ENCODE peak calls at places on chromosomes 12 and 14, in four cellular contexts. One of them, this sample, is unnamed.

GRCh38 chr12:40222247-40222646 is 2.5 kb upstream of the LRRK2 start:
- DNase-seq in HepG2: no peak
- DNase-seq in K562: no peak
- DNase-seq in SK-N-SH: no peak
- DNase-seq in this sample: no peak

GRCh38 chr12:104957388-104958008 is 592 bp downstream of the SLC41A2 start:
- DNase-seq in HepG2: no peak
- DNase-seq in K562: no peak
- DNase-seq in SK-N-SH: peak; percentile 77
- DNase-seq in this sample: no peak

GRCh38 chr12:93970892-93971688 is 177.3 kb upstream of the PLXNC1 start:
- DNase-seq in HepG2: no peak
- DNase-seq in K562: peak; percentile 11
- DNase-seq in SK-N-SH: peak; percentile 20
- DNase-seq in this sample: no peak

GRCh38 chr12:117143008-117143532 is 43.9 kb upstream of the TESC start:
- DNase-seq in HepG2: peak; percentile 92
- DNase-seq in K562: no peak
- DNase-seq in SK-N-SH: peak; percentile 37
- DNase-seq in this sample: no peak

GRCh38 chr12:7498832-7499231 is 4.7 kb downstream of the CD163 start:
- DNase-seq in HepG2: no peak
- DNase-seq in K562: no peak
- DNase-seq in SK-N-SH: no peak
- DNase-seq in this sample: no peak

GRCh38 chr12:107027304-107028053 is 40.5 kb upstream of the MTERF2 start:
- DNase-seq in HepG2: peak; percentile 66
- DNase-seq in K562: no peak
- DNase-seq in SK-N-SH: peak; percentile 52
- DNase-seq in this sample: no peak

GRCh38 chr14:39381366-39381765 is 50.9 kb downstream of the FBXO33 start:
- DNase-seq in HepG2: no peak
- DNase-seq in K562: no peak
- DNase-seq in SK-N-SH: no peak
- DNase-seq in this sample: no peak

GRCh38 chr12:60394680-60395079 is 798.9 kb downstream of the SLC16A7 start:
- DNase-seq in HepG2: no peak
- DNase-seq in K562: no peak
- DNase-seq in SK-N-SH: no peak
- DNase-seq in this sample: no peak

GRCh38 chr12:66398931-66399625 is 96.8 kb downstream of the HELB start:
- DNase-seq in HepG2: no peak
- DNase-seq in K562: no peak
- DNase-seq in SK-N-SH: no peak
- DNase-seq in this sample: no peak

GRCh38 chr14:51368721-51369163 is 128.7 kb downstream of the TMX1 start:
- DNase-seq in HepG2: no peak
- DNase-seq in K562: no peak
- DNase-seq in SK-N-SH: no peak
- DNase-seq in this sample: no peak

GRCh38 chr12:18400186-18400585 is 138.9 kb downstream of the PIK3C2G start:
- DNase-seq in HepG2: no peak
- DNase-seq in K562: no peak
- DNase-seq in SK-N-SH: no peak
- DNase-seq in this sample: no peak

GRCh38 chr12:14952295-14952995 is 9.0 kb downstream of the ARHGDIB start:
- DNase-seq in HepG2: peak; percentile 42
- DNase-seq in K562: no peak
- DNase-seq in SK-N-SH: no peak
- DNase-seq in this sample: no peak

GRCh38 chr14:23056257-23056955 is 914 bp downstream of the CDH24 start:
- DNase-seq in HepG2: peak; percentile 81
- DNase-seq in K562: peak; percentile 87
- DNase-seq in SK-N-SH: peak; percentile 87
- DNase-seq in this sample: peak; percentile 81

GRCh38 chr12:28108599-28108998 is 81.7 kb upstream of the CCDC91 start:
- DNase-seq in HepG2: no peak
- DNase-seq in K562: no peak
- DNase-seq in SK-N-SH: no peak
- DNase-seq in this sample: no peak

GRCh38 chr12:50637870-50638481 is 125.9 kb upstream of the ATF1 start:
- DNase-seq in HepG2: peak; percentile 40
- DNase-seq in K562: no peak
- DNase-seq in SK-N-SH: peak; percentile 45
- DNase-seq in this sample: no peak

GRCh38 chr14:49189381-49189780 is 396.8 kb downstream of the RPS29 start:
- DNase-seq in HepG2: no peak
- DNase-seq in K562: no peak
- DNase-seq in SK-N-SH: peak; percentile 4
- DNase-seq in this sample: no peak

GRCh38 chr12:115946092-115946491 is 331.4 kb downstream of the MED13L start:
- DNase-seq in HepG2: no peak
- DNase-seq in K562: no peak
- DNase-seq in SK-N-SH: no peak
- DNase-seq in this sample: no peak

GRCh38 chr12:58452546-58452945 is 467.8 kb downstream of the LRIG3 start:
- DNase-seq in HepG2: no peak
- DNase-seq in K562: no peak
- DNase-seq in SK-N-SH: no peak
- DNase-seq in this sample: no peak

GRCh38 chr12:132606466-132606865 is 3.9 kb downstream of the LRCOL1 start:
- DNase-seq in HepG2: no peak
- DNase-seq in K562: no peak
- DNase-seq in SK-N-SH: peak; percentile 59
- DNase-seq in this sample: no peak

GRCh38 chr14:100737526-100737925 is 10.8 kb downstream of the DLK1 start:
- DNase-seq in HepG2: no peak
- DNase-seq in K562: no peak
- DNase-seq in SK-N-SH: peak; percentile 37
- DNase-seq in this sample: no peak

GRCh38 chr14:77036484-77037337 is 8.2 kb upstream of the IRF2BPL start:
- DNase-seq in HepG2: no peak
- DNase-seq in K562: no peak
- DNase-seq in SK-N-SH: no peak
- DNase-seq in this sample: no peak

GRCh38 chr12:132617822-132618682 is 524 bp upstream of the P2RX2 start:
- DNase-seq in HepG2: no peak
- DNase-seq in K562: no peak
- DNase-seq in SK-N-SH: peak; percentile 67
- DNase-seq in this sample: no peak

GRCh38 chr12:92059976-92060375 is 85.7 kb downstream of the BTG1 start:
- DNase-seq in HepG2: no peak
- DNase-seq in K562: no peak
- DNase-seq in SK-N-SH: no peak
- DNase-seq in this sample: no peak

GRCh38 chr14:100381386-100382105 is 58.4 kb downstream of the SLC25A47 start:
- DNase-seq in HepG2: no peak
- DNase-seq in K562: no peak
- DNase-seq in SK-N-SH: no peak
- DNase-seq in this sample: no peak

GRCh38 chr14:37202265-37202664 is 4.5 kb downstream of the MIPOL1 start:
- DNase-seq in HepG2: no peak
- DNase-seq in K562: no peak
- DNase-seq in SK-N-SH: no peak
- DNase-seq in this sample: no peak

DNA sequence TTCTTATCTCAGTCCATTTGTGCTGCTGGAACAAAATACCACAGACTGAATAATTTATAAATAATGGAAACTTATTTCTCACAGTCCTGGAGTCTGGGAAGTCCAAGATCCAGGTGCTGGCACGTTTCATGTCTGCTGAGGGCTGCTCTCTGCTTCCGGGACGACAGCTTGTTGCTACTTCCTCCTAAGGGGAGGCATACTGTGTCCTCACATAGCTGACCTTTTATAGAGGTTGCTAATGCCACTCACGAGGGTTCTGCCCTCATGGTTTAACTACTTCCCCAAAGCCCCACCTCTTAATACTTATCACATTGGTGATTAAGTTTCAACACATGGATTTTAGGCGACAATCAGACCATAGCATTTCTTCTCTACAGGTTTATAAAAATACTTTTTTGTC is 411.0 kb downstream of the NRXN3 start:
- DNase-seq in HepG2: no peak
- DNase-seq in K562: no peak
- DNase-seq in SK-N-SH: no peak
- DNase-seq in this sample: no peak
- TF ChIP-seq FOXJ3 in HepG2: no peak
- TF ChIP-seq FOXJ3 in K562: no peak
- TF ChIP-seq FOXJ3 in SK-N-SH: no peak
- TF ChIP-seq FOXJ3 in this sample: no peak

GRCh38 chr14:101933209-101933608 is 31.2 kb upstream of the DYNC1H1 start:
- DNase-seq in HepG2: no peak
- DNase-seq in K562: no peak
- DNase-seq in SK-N-SH: no peak
- DNase-seq in this sample: no peak

GRCh38 chr14:101934751-101935150 is 29.6 kb upstream of the DYNC1H1 start:
- DNase-seq in HepG2: no peak
- DNase-seq in K562: no peak
- DNase-seq in SK-N-SH: no peak
- DNase-seq in this sample: no peak

GRCh38 chr14:101932668-101933067 is 31.7 kb upstream of the DYNC1H1 start:
- DNase-seq in HepG2: peak; percentile 31
- DNase-seq in K562: no peak
- DNase-seq in SK-N-SH: no peak
- DNase-seq in this sample: no peak

GRCh38 chr14:101939771-101940170 is 24.6 kb upstream of the DYNC1H1 start:
- DNase-seq in HepG2: no peak
- DNase-seq in K562: no peak
- DNase-seq in SK-N-SH: no peak
- DNase-seq in this sample: no peak

GRCh38 chr14:101937926-101938767 is 26.2 kb upstream of the DYNC1H1 start:
- DNase-seq in HepG2: no peak
- DNase-seq in K562: peak; percentile 41
- DNase-seq in SK-N-SH: no peak
- DNase-seq in this sample: no peak
- TF ChIP-seq FOXJ3 in HepG2: no peak
- TF ChIP-seq FOXJ3 in K562: no peak
- TF ChIP-seq FOXJ3 in SK-N-SH: no peak
- TF ChIP-seq FOXJ3 in this sample: no peak

GRCh38 chr12:131357152-131357747 is 353.6 kb upstream of the SFSWAP start:
- DNase-seq in HepG2: no peak
- DNase-seq in K562: no peak
- DNase-seq in SK-N-SH: no peak
- DNase-seq in this sample: no peak
- TF ChIP-seq FOXJ3 in HepG2: no peak
- TF ChIP-seq FOXJ3 in K562: no peak
- TF ChIP-seq FOXJ3 in SK-N-SH: no peak
- TF ChIP-seq FOXJ3 in this sample: no peak

DNA sequence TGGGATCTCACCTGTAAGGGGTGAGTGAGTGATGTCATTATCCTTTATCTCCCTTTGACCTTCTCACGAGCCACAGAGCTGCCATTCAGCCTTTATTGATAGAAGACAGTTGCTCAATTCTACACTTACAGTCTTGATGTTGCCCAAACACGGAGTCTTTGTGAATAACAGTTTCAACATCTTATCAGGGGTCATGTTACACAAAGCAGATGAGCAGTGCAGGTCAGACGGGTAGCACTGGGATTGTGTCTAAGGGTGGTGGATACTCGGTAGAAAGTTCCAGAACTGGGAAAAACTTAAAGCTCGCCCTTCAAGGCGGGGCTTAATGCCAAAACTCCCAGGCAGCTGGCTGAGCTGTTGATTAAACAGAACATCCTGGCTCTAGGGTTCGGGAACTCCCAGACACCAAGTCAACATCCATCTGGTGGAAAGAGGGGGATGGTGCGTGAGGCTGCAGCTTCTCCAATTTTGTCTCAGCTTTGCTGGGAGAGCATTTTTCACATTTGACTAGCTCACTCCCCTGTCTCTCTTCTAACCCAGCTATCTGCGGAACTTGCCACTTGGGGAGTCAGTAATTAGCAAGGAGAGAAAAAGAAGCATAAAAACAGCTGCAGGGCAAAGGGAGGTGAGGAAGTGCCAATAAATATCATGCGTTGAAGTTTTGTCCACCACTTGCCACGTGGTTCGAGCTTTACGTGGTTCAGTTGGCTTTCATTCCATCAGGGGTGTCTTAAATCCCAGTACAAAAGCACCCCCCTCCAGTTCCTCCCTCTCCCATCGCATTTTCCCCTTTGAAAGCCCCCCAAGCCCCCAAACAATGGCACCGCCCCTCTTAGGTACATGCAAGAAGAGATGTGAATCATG is 31.0 kb downstream of the FOXN4 start:
- DNase-seq in HepG2: peak; percentile 97
- DNase-seq in K562: no peak
- DNase-seq in SK-N-SH: no peak
- DNase-seq in this sample: no peak
- TF ChIP-seq FOXJ3 in HepG2: peak; percentile 82
- TF ChIP-seq FOXJ3 in K562: no peak
- TF ChIP-seq FOXJ3 in SK-N-SH: no peak
- TF ChIP-seq FOXJ3 in this sample: no peak

GRCh38 chr12:112878488-112878887 is 28.3 kb upstream of the OAS1 start:
- DNase-seq in HepG2: no peak
- DNase-seq in K562: no peak
- DNase-seq in SK-N-SH: no peak
- DNase-seq in this sample: no peak
- TF ChIP-seq FOXJ3 in HepG2: no peak
- TF ChIP-seq FOXJ3 in K562: no peak
- TF ChIP-seq FOXJ3 in SK-N-SH: no peak
- TF ChIP-seq FOXJ3 in this sample: no peak

GRCh38 chr14:53710615-53711014 is 246.0 kb downstream of the BMP4 start:
- DNase-seq in HepG2: no peak
- DNase-seq in K562: no peak
- DNase-seq in SK-N-SH: no peak
- DNase-seq in this sample: no peak
- TF ChIP-seq FOXJ3 in HepG2: no peak
- TF ChIP-seq FOXJ3 in K562: no peak
- TF ChIP-seq FOXJ3 in SK-N-SH: no peak
- TF ChIP-seq FOXJ3 in this sample: no peak

GRCh38 chr12:3732901-3733300 is 20.0 kb downstream of the CRACR2A start:
- DNase-seq in HepG2: no peak
- DNase-seq in K562: no peak
- DNase-seq in SK-N-SH: no peak
- DNase-seq in this sample: peak; percentile 34
- TF ChIP-seq FOXJ3 in HepG2: no peak
- TF ChIP-seq FOXJ3 in K562: no peak
- TF ChIP-seq FOXJ3 in SK-N-SH: no peak
- TF ChIP-seq FOXJ3 in this sample: no peak

DNA sequence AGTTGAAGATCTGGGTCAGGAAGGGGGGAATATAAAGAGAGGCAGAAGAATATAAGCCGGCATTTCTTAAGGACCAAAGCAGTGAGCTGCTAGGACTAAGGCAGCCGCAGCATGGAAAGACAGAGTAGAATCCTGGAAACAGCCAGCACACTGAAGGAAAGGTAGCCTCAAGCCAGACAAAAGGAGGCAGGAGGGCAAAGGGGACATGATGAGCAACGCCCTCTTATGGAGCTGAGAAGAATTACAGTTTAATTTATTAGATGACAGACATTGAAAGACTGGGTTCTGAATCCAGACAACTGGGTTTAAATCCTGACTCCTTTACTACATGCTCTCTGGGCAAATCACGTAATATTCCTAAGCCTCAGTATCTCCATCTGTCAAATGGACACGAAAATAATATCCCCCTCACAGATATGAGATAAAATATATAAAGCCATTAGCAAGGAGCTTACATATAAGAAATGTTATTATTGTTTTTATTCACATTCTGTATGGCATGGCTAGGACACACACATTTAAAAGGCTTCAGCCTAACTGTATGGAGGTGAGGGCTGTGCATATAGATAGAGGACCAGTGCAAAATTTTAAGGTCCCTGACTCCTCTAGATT is 8.1 kb upstream of the PCED1B start:
- DNase-seq in HepG2: peak; percentile 6
- DNase-seq in K562: peak; percentile 33
- DNase-seq in SK-N-SH: no peak
- DNase-seq in this sample: peak; percentile 22
- TF ChIP-seq FOXJ3 in HepG2: no peak
- TF ChIP-seq FOXJ3 in K562: no peak
- TF ChIP-seq FOXJ3 in SK-N-SH: no peak
- TF ChIP-seq FOXJ3 in this sample: no peak

This sample was measured in WTC11.